ENCODE peak calls at places on chromosome 2, in four cellular contexts. P, E, I and J are unnamed samples.

GRCh38 chr2:239274391-239275001 is 126.3 kb downstream of the HDAC4 start:
- DNase-seq in P (no peak), I (peak; percentile 39), E (no peak), J (peak; percentile 24)

GRCh38 chr2:153163055-153163454 is 315.5 kb downstream of the RPRM start:
- DNase-seq in P (peak; percentile 33), I (peak; percentile 48), E (no peak), J (peak; percentile 89)

GRCh38 chr2:88054300-88055048 is 1.1 kb downstream of the KRCC1 start:
- DNase-seq in E (no peak), I (no peak), P (no peak), J (no peak)

GRCh38 chr2:221484761-221485499 is 87.2 kb downstream of the EPHA4 start:
- DNase-seq in I (no peak), E (no peak), P (no peak), J (no peak)

GRCh38 chr2:228545749-228546148 is 364.3 kb upstream of the SPHKAP start:
- DNase-seq in P (no peak), E (no peak), I (no peak), J (no peak)

GRCh38 chr2:150410809-150411208 is 76.7 kb downstream of the RND3 start:
- DNase-seq in I (peak; percentile 99), P (peak; percentile 9), E (no peak), J (no peak)

GRCh38 chr2:69828913-69829242 is 582 bp upstream of the GMCL1 start:
- DNase-seq in E (no peak), P (no peak), I (no peak), J (no peak)

GRCh38 chr2:120716641-120717585 is 18.8 kb upstream of the GLI2 start:
- DNase-seq in E (no peak), I (no peak), P (no peak), J (no peak)

GRCh38 chr2:189116984-189117383 is 62.6 kb downstream of the COL5A2 start:
- DNase-seq in I (no peak), E (no peak), P (no peak), J (no peak)

GRCh38 chr2:84832772-84833461 is 48.0 kb downstream of the TRABD2A start:
- DNase-seq in E (no peak), P (no peak), I (no peak), J (no peak)

GRCh38 chr2:28228419-28228995 is 164.2 kb upstream of the FOSL2 start:
- DNase-seq in I (peak; percentile 15), E (no peak), P (no peak), J (peak; percentile 19)

GRCh38 chr2:96340493-96341414 is 5.2 kb downstream of the NCAPH start:
- DNase-seq in I (peak; percentile 52), P (no peak), E (no peak), J (peak; percentile 63)

GRCh38 chr2:54805255-54805654 is 81.8 kb downstream of the EML6 start:
- DNase-seq in P (no peak), E (no peak), I (no peak), J (no peak)

GRCh38 chr2:8418721-8419120 is 263.1 kb upstream of the ID2 start:
- DNase-seq in P (no peak), I (no peak), E (no peak), J (no peak)

GRCh38 chr2:21779786-21780185 is 656.0 kb downstream of the TDRD15 start:
- DNase-seq in P (no peak), I (no peak), E (no peak), J (no peak)

GRCh38 chr2:15979051-15979758 is 38.9 kb downstream of the MYCN start:
- DNase-seq in I (no peak), E (no peak), P (no peak), J (no peak)

GRCh38 chr2:142874293-142874814 is 3.1 kb upstream of the KYNU start:
- DNase-seq in P (no peak), E (no peak), I (no peak), J (peak; percentile 36)

GRCh38 chr2:226701052-226701451 is 98.6 kb downstream of the IRS1 start:
- DNase-seq in E (no peak), P (no peak), I (no peak), J (peak; percentile 65)

GRCh38 chr2:25029183-25029554 is 12.7 kb upstream of the EFR3B start:
- DNase-seq in I (no peak), E (no peak), P (no peak), J (no peak)

GRCh38 chr2:55901941-55902340 is 21.6 kb downstream of the EFEMP1 start:
- DNase-seq in I (no peak), E (no peak), P (no peak), J (no peak)

GRCh38 chr2:188089896-188090295 is 201.8 kb upstream of the GULP1 start:
- DNase-seq in E (no peak), P (no peak), I (no peak), J (peak; percentile 11)

GRCh38 chr2:55141572-55142413 is 90.3 kb downstream of the CLHC1 start:
- DNase-seq in I (no peak), E (no peak), P (no peak), J (no peak)

GRCh38 chr2:134288814-134289213 is 34.9 kb downstream of the MGAT5 start:
- DNase-seq in I (no peak), P (no peak), E (no peak), J (no peak)